ENCODE peak calls at places on chromosomes 5 and 9, in five cellular contexts. One of them, this sample, is unnamed.

GRCh38 chr9:30774326-30774725 is 1610.1 kb upstream of the ACO1 start:
- DNase-seq in ovary: no peak
- DNase-seq in T-helper 2 cell: no peak
- DNase-seq in stimulated activated CD4-positive, alpha-beta T cell treated with anti-CD3 and anti-CD28 coated beads, TNF-alpha, amount 100 ng/mL, for 1 hour: no peak
- DNase-seq in fibroblast of villous mesenchyme: no peak
- DNase-seq in this sample: no peak

GRCh38 chr5:137114529-137114928 is 384.6 kb downstream of the SPOCK1 start:
- DNase-seq in T-helper 2 cell: no peak
- DNase-seq in fibroblast of villous mesenchyme: peak; percentile 36
- DNase-seq in stimulated activated CD4-positive, alpha-beta T cell treated with anti-CD3 and anti-CD28 coated beads, TNF-alpha, amount 100 ng/mL, for 1 hour: no peak
- DNase-seq in ovary: no peak
- DNase-seq in this sample: no peak

GRCh38 chr9:88874391-88874790 is 116.9 kb upstream of the S1PR3 start:
- DNase-seq in stimulated activated CD4-positive, alpha-beta T cell treated with anti-CD3 and anti-CD28 coated beads, TNF-alpha, amount 100 ng/mL, for 1 hour: no peak
- DNase-seq in fibroblast of villous mesenchyme: peak; percentile 8
- DNase-seq in ovary: no peak
- DNase-seq in T-helper 2 cell: no peak
- DNase-seq in this sample: no peak

GRCh38 chr5:140182803-140183367 is 7.9 kb downstream of the CYSTM1 start:
- DNase-seq in fibroblast of villous mesenchyme: peak; percentile 35
- DNase-seq in ovary: no peak
- DNase-seq in T-helper 2 cell: no peak
- DNase-seq in stimulated activated CD4-positive, alpha-beta T cell treated with anti-CD3 and anti-CD28 coated beads, TNF-alpha, amount 100 ng/mL, for 1 hour: no peak
- DNase-seq in this sample: no peak

GRCh38 chr5:52388349-52388748 is 399.4 kb upstream of the ITGA1 start:
- DNase-seq in T-helper 2 cell: no peak
- DNase-seq in stimulated activated CD4-positive, alpha-beta T cell treated with anti-CD3 and anti-CD28 coated beads, TNF-alpha, amount 100 ng/mL, for 1 hour: no peak
- DNase-seq in fibroblast of villous mesenchyme: no peak
- DNase-seq in ovary: no peak
- DNase-seq in this sample: no peak

GRCh38 chr5:103891151-103891550 is 328.6 kb upstream of the NUDT12 start:
- DNase-seq in fibroblast of villous mesenchyme: no peak
- DNase-seq in T-helper 2 cell: no peak
- DNase-seq in stimulated activated CD4-positive, alpha-beta T cell treated with anti-CD3 and anti-CD28 coated beads, TNF-alpha, amount 100 ng/mL, for 1 hour: no peak
- DNase-seq in ovary: no peak
- DNase-seq in this sample: no peak

GRCh38 chr9:15873573-15874177 is 320.8 kb downstream of the CCDC171 start:
- DNase-seq in fibroblast of villous mesenchyme: peak; percentile 73
- DNase-seq in T-helper 2 cell: no peak
- DNase-seq in stimulated activated CD4-positive, alpha-beta T cell treated with anti-CD3 and anti-CD28 coated beads, TNF-alpha, amount 100 ng/mL, for 1 hour: no peak
- DNase-seq in ovary: no peak
- DNase-seq in this sample: no peak

GRCh38 chr5:135883026-135883425 is 12.6 kb downstream of the IL9 start:
- DNase-seq in ovary: no peak
- DNase-seq in T-helper 2 cell: no peak
- DNase-seq in fibroblast of villous mesenchyme: no peak
- DNase-seq in stimulated activated CD4-positive, alpha-beta T cell treated with anti-CD3 and anti-CD28 coated beads, TNF-alpha, amount 100 ng/mL, for 1 hour: no peak
- DNase-seq in this sample: no peak

This sample was measured in CD8-positive, alpha-beta T cell.